ENCODE peak calls at places on chromosomes 6 and 20, in four cellular contexts. O, S, C and M are unnamed samples.
A peak's percentile ranks its signal among the peaks of the same experiment; 100 is the strongest.

GRCh38 chr6:88536056-88536455 is 369.9 kb upstream of the CNR1 start:
- DNase-seq in O (no peak), S (no peak), C (no peak), M (no peak)

GRCh38 chr6:151652338-151652737 is 155.1 kb upstream of the ESR1 start:
- DNase-seq in O (no peak), S (no peak), C (no peak), M (peak; percentile 87)

GRCh38 chr6:100808638-100809275 is 72.4 kb downstream of the ASCC3 start:
- DNase-seq in O (peak; percentile 68), S (no peak), C (no peak), M (peak; percentile 58)

GRCh38 chr6:38570750-38571149 is 69.0 kb downstream of the BTBD9 start:
- DNase-seq in O (peak; percentile 29), S (no peak), C (no peak), M (peak; percentile 32)

GRCh38 chr6:149062653-149063348 is 254.7 kb upstream of the TAB2 start:
- DNase-seq in O (no peak), S (no peak), C (no peak), M (no peak)

GRCh38 chr6:364609-365540 is 26.7 kb upstream of the IRF4 start:
- DNase-seq in O (no peak), S (no peak), C (no peak), M (no peak)

GRCh38 chr20:24493181-24493580 is 23.8 kb downstream of the SYNDIG1 start:
- DNase-seq in O (no peak), S (no peak), C (no peak), M (no peak)

GRCh38 chr6:24581084-24581669 is 64.8 kb downstream of the KIAA0319 start:
- DNase-seq in O (peak; percentile 67), S (peak; percentile 77), C (peak; percentile 74), M (peak; percentile 41)

GRCh38 chr6:15352884-15353283 is 107.0 kb downstream of the JARID2 start:
- DNase-seq in O (no peak), S (no peak), C (no peak), M (peak; percentile 92)

GRCh38 chr6:79463721-79464120 is 73.5 kb downstream of the LCA5 start:
- DNase-seq in O (no peak), S (no peak), C (no peak), M (peak; percentile 65)

GRCh38 chr6:97591955-97592354 is 308.9 kb upstream of the MMS22L start:
- DNase-seq in O (no peak), S (no peak), C (no peak), M (no peak)

GRCh38 chr20:60066438-60066823 is 108.2 kb downstream of the CDH26 start:
- DNase-seq in O (no peak), S (no peak), C (no peak), M (no peak)

GRCh38 chr20:10540636-10541493 is 105.8 kb downstream of the SLX4IP start:
- DNase-seq in O (peak; percentile 92), S (no peak), C (no peak), M (peak; percentile 92)

GRCh38 chr20:45368221-45368980 is 5.4 kb downstream of the SYS1 start:
- DNase-seq in O (no peak), S (peak; percentile 61), C (no peak), M (no peak)

GRCh38 chr6:19554356-19555225 is 282.6 kb upstream of the ID4 start:
- DNase-seq in O (no peak), S (no peak), C (no peak), M (no peak)